ENCODE peak calls at places on chromosomes 4 and X, in five cellular contexts. U is naive thymus-derived CD4-positive, alpha-beta T cell; J is cardiac muscle cell; A is CD4-positive, alpha-beta T cell; Q is aorta. F is an unnamed sample. For H3K9me3, the result is how much of the 10 kb centered on the place peaks cover.

GRCh38 chr4:123398151-123398802 is 1.7 kb downstream of the SPRY1 start:
- DNase-seq in U (peak), J (peak), A (peak), Q (peak), F (peak)

GRCh38 chr4:175309041-175309440 is 390.9 kb downstream of the ADAM29 start:
- DNase-seq in U (no peak), J (no peak), A (no peak), Q (no peak), F (no peak)

GRCh38 chr4:24651266-24651665 is 66.9 kb upstream of the DHX15 start:
- DNase-seq in U (no peak), J (no peak), A (no peak), Q (no peak), F (no peak)

GRCh38 chrX:119105826-119106225 is 21.8 kb downstream of the KIAA1210 start:
- DNase-seq in U (no peak), J (peak), A (no peak), Q (no peak), F (no peak)

GRCh38 chr4:156038772-156039171 is 85.1 kb upstream of the CTSO start:
- DNase-seq in U (no peak), J (no peak), A (no peak), Q (no peak), F (no peak)

GRCh38 chrX:17597836-17598434 is 139.4 kb upstream of the SCML1 start:
- DNase-seq in U (no peak), J (peak), A (no peak), Q (peak), F (no peak)

GRCh38 chr4:159360549-159360948 is 257.7 kb downstream of the RAPGEF2 start:
- DNase-seq in U (no peak), J (peak), A (no peak), Q (no peak), F (no peak)

GRCh38 chrX:85052207-85052606 is 48.5 kb downstream of the APOOL start:
- DNase-seq in U (no peak), J (peak), A (no peak), Q (no peak), F (no peak)

GRCh38 chr4:174521800-174522182 is 497 bp downstream of the HPGD start:
- DNase-seq in U (peak), J (no peak), A (no peak), Q (no peak), F (no peak)

GRCh38 chr4:151604238-151604637 is 156.6 kb downstream of the GATB start:
- DNase-seq in U (no peak), J (peak), A (no peak), Q (no peak), F (peak)

GRCh38 chrX:20571611-20572010 is 304.9 kb upstream of the RPS6KA3 start:
- DNase-seq in U (no peak), J (peak), A (no peak), Q (no peak), F (no peak)

GRCh38 chrX:123773258-123773978 is 40.6 kb upstream of the THOC2 start:
- DNase-seq in U (no peak), J (peak), A (no peak), Q (no peak), F (no peak)

GRCh38 chr4:6463311-6464289 is 8.8 kb downstream of the PPP2R2C start:
- DNase-seq in U (no peak), J (no peak), A (no peak), Q (no peak), F (no peak)

GRCh38 chr4:67750691-67751090 is 3.5 kb downstream of the GNRHR start:
- DNase-seq in U (no peak), J (no peak), A (no peak), Q (no peak), F (no peak)

GRCh38 chrX:39905946-39906345 is 191.8 kb downstream of the BCOR start:
- DNase-seq in U (no peak), J (no peak), A (no peak), Q (peak), F (no peak)

GRCh38 chr4:130266814-130267213 is 1170.9 kb downstream of the C4orf33 start:
- DNase-seq in U (no peak), J (no peak), A (no peak), Q (no peak), F (no peak)

GRCh38 chr4:159158989-159159388 is 56.1 kb downstream of the RAPGEF2 start:
- DNase-seq in U (no peak), J (no peak), A (no peak), Q (no peak), F (no peak)

GRCh38 chr4:52317361-52317879 is 266.3 kb downstream of the SPATA18 start:
- DNase-seq in U (no peak), J (no peak), A (no peak), Q (no peak), F (no peak)

DNA sequence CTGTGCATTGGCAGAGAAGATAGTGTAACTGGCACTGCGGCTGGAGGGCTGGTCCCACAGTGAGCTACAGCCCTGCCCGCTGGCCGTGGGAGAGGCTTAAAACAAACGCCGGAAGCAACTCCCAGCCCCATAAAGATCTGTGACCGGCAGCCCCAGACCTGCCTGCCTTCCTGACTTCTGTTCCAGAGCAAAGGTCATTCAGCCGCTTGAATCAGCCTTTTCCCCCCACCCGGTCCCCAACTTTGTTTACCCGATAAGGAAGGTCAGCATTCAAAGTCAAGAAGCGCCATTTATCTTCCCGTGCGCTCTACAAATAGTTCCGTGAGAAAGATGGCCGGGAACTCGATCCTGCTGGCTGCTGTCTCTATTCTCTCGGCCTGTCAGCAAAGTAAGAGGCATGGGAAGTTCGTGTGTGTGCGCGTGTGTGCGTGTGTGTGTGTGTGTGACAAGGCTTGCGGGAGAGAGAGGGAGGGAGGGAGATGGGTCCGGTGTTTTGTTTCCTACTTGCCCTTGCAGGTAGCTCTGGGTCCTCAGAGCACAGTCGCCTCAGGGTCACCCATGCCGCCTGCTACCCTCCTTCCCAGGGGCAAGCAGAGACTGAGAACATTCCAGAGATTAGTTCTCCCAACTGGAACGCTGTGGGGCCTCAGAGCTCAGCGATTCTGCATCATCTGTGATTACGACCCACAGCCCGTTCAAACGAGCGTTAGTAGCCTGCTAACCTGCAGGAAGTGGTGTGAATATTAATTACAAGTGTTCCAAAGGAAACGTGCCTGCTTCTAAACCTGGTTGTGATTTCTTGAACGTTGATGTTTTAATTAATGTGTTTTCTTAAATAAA is at the start of gene MGST2:
- DNase-seq in U (peak), J (peak), A (no peak), Q (peak), F (peak)
- H3K27ac ChIP-seq in U (peak), J (peak), A (no peak), Q (peak), F (peak)

GRCh38 chrX:63918611-63919010 is 133.6 kb upstream of the ARHGEF9 start:
- DNase-seq in U (no peak), J (no peak), A (no peak), Q (no peak), F (no peak)
- H3K9me3 ChIP-seq in U (under half), J (under half), A (under half), Q (under half), F (under half)

DNA sequence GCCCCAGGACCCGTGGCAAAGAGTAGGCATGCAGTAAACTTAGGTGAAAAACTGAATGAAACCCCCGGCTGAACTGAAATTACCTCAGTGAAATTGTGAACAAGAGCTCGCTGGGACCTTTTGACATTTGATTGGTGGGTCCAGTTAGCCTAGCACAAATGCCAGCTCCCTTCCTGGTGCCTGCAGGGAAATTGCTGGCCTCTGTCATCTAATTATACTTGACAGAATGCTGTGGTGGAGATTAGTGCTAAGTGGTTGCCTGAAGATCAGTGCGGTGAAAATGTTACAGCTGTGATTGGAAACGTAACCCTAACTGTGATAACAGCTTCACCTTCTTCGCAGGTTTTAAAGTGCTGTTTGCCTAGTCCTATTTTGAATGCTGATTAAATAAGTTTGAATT is 43.0 kb downstream of the ADD1 start:
- DNase-seq in U (no peak), J (no peak), A (no peak), Q (no peak), F (no peak)
- H3K27ac ChIP-seq in U (no peak), J (peak), A (no peak), Q (no peak), F (no peak)

DNA sequence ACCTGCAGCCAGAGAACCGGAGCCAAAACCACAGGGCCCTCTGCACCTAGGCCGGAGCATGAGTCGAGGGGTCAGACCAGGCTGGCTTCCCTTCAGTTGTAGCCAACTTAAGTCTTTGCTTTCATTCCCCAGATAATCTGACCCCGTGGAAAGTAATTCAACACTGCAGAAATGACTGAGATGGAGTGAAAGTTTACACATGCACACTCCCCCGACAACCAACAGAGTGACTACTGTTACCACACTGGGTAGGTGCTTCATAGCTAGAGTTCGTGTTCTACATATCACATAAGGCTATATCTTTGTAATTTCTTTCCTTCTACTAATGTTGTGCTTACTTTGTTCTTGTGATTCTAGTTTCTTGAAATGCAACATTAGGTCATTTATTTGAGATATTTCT is 7.1 kb upstream of the CTAG2 start:
- DNase-seq in U (no peak), J (no peak), A (no peak), Q (no peak), F (no peak)
- H3K9me3 ChIP-seq in U (under half), J (under half), A (under half), Q (under half), F (under half)